ENCODE peak calls at places on chromosome 6, in four cellular contexts. T is AG04450; S is effector memory CD8-positive, alpha-beta T cell; H is AG10803. J is an unnamed sample.
A peak's percentile ranks its signal among the peaks of the same experiment; 100 is the strongest.

GRCh38 chr6:11682525-11682924 is 96.1 kb downstream of the ADTRP start:
- DNase-seq in T (no peak), S (no peak), H (peak; percentile 51), J (no peak)

GRCh38 chr6:168815229-168815628 is 374.2 kb downstream of the SMOC2 start:
- DNase-seq in T (no peak), S (no peak), H (no peak), J (no peak)

GRCh38 chr6:170383466-170384075 is 77.0 kb downstream of the FAM120B start:
- DNase-seq in S (no peak), T (no peak), H (no peak), J (no peak)

GRCh38 chr6:7241160-7241559 is 71.8 kb downstream of the SSR1 start:
- DNase-seq in S (no peak), H (no peak), T (no peak), J (no peak)

GRCh38 chr6:33761922-33762629 is 15.4 kb upstream of the IP6K3 start:
- DNase-seq in H (peak; percentile 53), S (no peak), T (no peak), J (peak; percentile 47)

GRCh38 chr6:56148488-56149190 is 98.7 kb downstream of the COL21A1 start:
- DNase-seq in T (no peak), S (no peak), H (peak; percentile 11), J (no peak)

GRCh38 chr6:159099311-159099710 is 54.5 kb upstream of the TAGAP start:
- DNase-seq in T (no peak), H (no peak), S (no peak), J (no peak)

GRCh38 chr6:21587925-21588811 is 5.4 kb upstream of the SOX4 start:
- DNase-seq in S (peak; percentile 27), T (no peak), H (peak; percentile 49), J (peak; percentile 63)

GRCh38 chr6:33271098-33271607 is 523 bp downstream of the VPS52 start:
- DNase-seq in S (no peak), T (no peak), H (peak; percentile 20), J (no peak)

GRCh38 chr6:10316327-10316726 is 98.5 kb downstream of the TFAP2A start:
- DNase-seq in T (peak; percentile 36), S (no peak), H (peak; percentile 38), J (no peak)

GRCh38 chr6:38640216-38640909 is 634 bp upstream of the BTBD9 start:
- DNase-seq in S (no peak), T (no peak), H (no peak), J (no peak)

GRCh38 chr6:151740820-151741219 is 66.7 kb upstream of the ESR1 start:
- DNase-seq in H (no peak), T (no peak), S (no peak), J (no peak)

GRCh38 chr6:22072939-22073338 is 223.9 kb downstream of the PRL start:
- DNase-seq in T (no peak), S (no peak), H (peak; percentile 63), J (no peak)

GRCh38 chr6:50699086-50699886 is 14.0 kb upstream of the TFAP2D start:
- DNase-seq in T (no peak), H (peak; percentile 33), S (no peak), J (no peak)

GRCh38 chr6:37910998-37911397 is 91.5 kb downstream of the ZFAND3 start:
- DNase-seq in T (no peak), S (no peak), H (no peak), J (no peak)

GRCh38 chr6:167056370-167056769 is 57.2 kb downstream of the CEP43 start:
- DNase-seq in S (no peak), T (no peak), H (peak; percentile 15), J (no peak)

GRCh38 chr6:16316741-16317251 is 78.4 kb downstream of the GMPR start:
- DNase-seq in H (peak; percentile 45), T (no peak), S (peak; percentile 39), J (peak; percentile 42)

GRCh38 chr6:106046854-106047200 is 39.3 kb upstream of the PRDM1 start:
- DNase-seq in T (no peak), S (no peak), H (no peak), J (no peak)

GRCh38 chr6:113351183-113351834 is 505.8 kb upstream of the MARCKS start:
- DNase-seq in H (peak; percentile 94), S (no peak), T (peak; percentile 61), J (no peak)

GRCh38 chr6:7615611-7616383 is 25.8 kb downstream of the SNRNP48 start:
- DNase-seq in H (peak; percentile 62), T (no peak), S (peak; percentile 37), J (peak; percentile 64)

GRCh38 chr6:39003072-39003471 is 45.5 kb upstream of the GLP1R start:
- DNase-seq in S (no peak), T (no peak), H (no peak), J (no peak)

GRCh38 chr6:17432356-17432755 is 39.0 kb downstream of the CAP2 start:
- DNase-seq in T (no peak), S (no peak), H (peak; percentile 49), J (no peak)

GRCh38 chr6:160013987-160014868 is 45.3 kb downstream of the IGF2R start:
- DNase-seq in S (peak; percentile 15), T (no peak), H (peak; percentile 18), J (no peak)

GRCh38 chr6:17721671-17722070 is 14.9 kb upstream of the NUP153 start:
- DNase-seq in H (no peak), T (no peak), S (no peak), J (no peak)

GRCh38 chr6:108576724-108577123 is 16.0 kb downstream of the FOXO3 start:
- DNase-seq in S (no peak), T (no peak), H (peak; percentile 32), J (no peak)

GRCh38 chr6:95240514-95240913 is 336.8 kb upstream of the MANEA start:
- DNase-seq in H (no peak), T (no peak), S (no peak), J (no peak)

GRCh38 chr6:167998206-167998605 is 735 bp downstream of the KIF25 start:
- DNase-seq in S (no peak), H (peak; percentile 76), T (no peak), J (no peak)

GRCh38 chr6:154738561-154738961 is 5.3 kb downstream of the SCAF8 start:
- DNase-seq in T (no peak), H (no peak), S (no peak), J (no peak)

GRCh38 chr6:142566628-142567396 is 265.0 kb downstream of the ADGRG6 start:
- DNase-seq in S (peak; percentile 48), H (peak; percentile 60), T (peak; percentile 7), J (no peak)

GRCh38 chr6:36633915-36634314 is 39.8 kb downstream of the SRSF3 start:
- DNase-seq in T (peak; percentile 60), H (peak; percentile 53), S (no peak), J (no peak)

GRCh38 chr6:10567256-10568041 is 46.3 kb downstream of the GCNT2 start:
- DNase-seq in T (no peak), H (no peak), S (no peak), J (no peak)

GRCh38 chr6:32885698-32886286 is 31.8 kb downstream of the PSMB9 start:
- DNase-seq in S (no peak), T (no peak), H (peak; percentile 73), J (no peak)

GRCh38 chr6:43129434-43130194 is 41.5 kb upstream of the SRF start:
- DNase-seq in T (no peak), S (no peak), H (peak; percentile 54), J (no peak)

GRCh38 chr6:31358302-31358701 is 1.3 kb upstream of the HLA-B start:
- DNase-seq in T (no peak), H (no peak), S (no peak), J (no peak)

GRCh38 chr6:30169658-30170614 is 6.6 kb downstream of the TRIM15 start:
- DNase-seq in H (peak; percentile 51), T (peak; percentile 21), S (peak; percentile 29), J (peak; percentile 55)

GRCh38 chr6:130676077-130676772 is 151.0 kb upstream of the SMLR1 start:
- DNase-seq in S (no peak), T (no peak), H (peak; percentile 34), J (no peak)

J was measured in B cell.